ENCODE peak calls at places on chromosome X, in seven cellular contexts. One of them, this sample, is unnamed.

GRCh38 chrX:19581786-19582185 is 66.5 kb upstream of the MAP3K15 start:
- DNase-seq in thoracic aorta: no peak
- DNase-seq in uterus: no peak
- DNase-seq in brain microvascular endothelial cell: no peak
- DNase-seq in CD4-positive, alpha-beta T cell: no peak
- DNase-seq in transverse colon: no peak
- DNase-seq in ovary: no peak
- DNase-seq in this sample: no peak

GRCh38 chrX:15293471-15293870 is 22.0 kb downstream of the ASB11 start:
- DNase-seq in thoracic aorta: no peak
- DNase-seq in CD4-positive, alpha-beta T cell: no peak
- DNase-seq in transverse colon: no peak
- DNase-seq in brain microvascular endothelial cell: no peak
- DNase-seq in uterus: no peak
- DNase-seq in ovary: no peak
- DNase-seq in this sample: no peak

GRCh38 chrX:47625365-47625764 is 4.4 kb downstream of the CFP start:
- DNase-seq in CD4-positive, alpha-beta T cell: no peak
- DNase-seq in brain microvascular endothelial cell: no peak
- DNase-seq in ovary: no peak
- DNase-seq in transverse colon: no peak
- DNase-seq in thoracic aorta: no peak
- DNase-seq in uterus: no peak
- DNase-seq in this sample: no peak

GRCh38 chrX:17497193-17497592 is 122.2 kb downstream of the NHS start:
- DNase-seq in ovary: no peak
- DNase-seq in thoracic aorta: no peak
- DNase-seq in transverse colon: no peak
- DNase-seq in CD4-positive, alpha-beta T cell: no peak
- DNase-seq in brain microvascular endothelial cell: no peak
- DNase-seq in uterus: no peak
- DNase-seq in this sample: no peak

GRCh38 chrX:65643046-65643785 is 24.2 kb upstream of the MSN start:
- DNase-seq in ovary: no peak
- DNase-seq in brain microvascular endothelial cell: no peak
- DNase-seq in CD4-positive, alpha-beta T cell: no peak
- DNase-seq in thoracic aorta: no peak
- DNase-seq in uterus: no peak
- DNase-seq in transverse colon: no peak
- DNase-seq in this sample: no peak

GRCh38 chrX:74383611-74384010 is 37.7 kb upstream of the SLC16A2 start:
- DNase-seq in brain microvascular endothelial cell: peak; percentile 35
- DNase-seq in uterus: peak; percentile 21
- DNase-seq in ovary: peak; percentile 42
- DNase-seq in transverse colon: peak; percentile 11
- DNase-seq in CD4-positive, alpha-beta T cell: no peak
- DNase-seq in thoracic aorta: no peak
- DNase-seq in this sample: no peak

GRCh38 chrX:55161581-55161980 is 58.6 kb upstream of the PAGE5 start:
- DNase-seq in CD4-positive, alpha-beta T cell: no peak
- DNase-seq in transverse colon: no peak
- DNase-seq in thoracic aorta: no peak
- DNase-seq in brain microvascular endothelial cell: no peak
- DNase-seq in ovary: no peak
- DNase-seq in uterus: no peak
- DNase-seq in this sample: no peak

GRCh38 chrX:46917634-46918033 is 5.4 kb downstream of the JADE3 start:
- DNase-seq in uterus: no peak
- DNase-seq in thoracic aorta: no peak
- DNase-seq in brain microvascular endothelial cell: no peak
- DNase-seq in CD4-positive, alpha-beta T cell: no peak
- DNase-seq in transverse colon: no peak
- DNase-seq in ovary: no peak
- DNase-seq in this sample: no peak

GRCh38 chrX:154402622-154403127 is 4.5 kb downstream of the RPL10 start:
- DNase-seq in CD4-positive, alpha-beta T cell: no peak
- DNase-seq in uterus: no peak
- DNase-seq in ovary: no peak
- DNase-seq in transverse colon: no peak
- DNase-seq in brain microvascular endothelial cell: no peak
- DNase-seq in thoracic aorta: no peak
- DNase-seq in this sample: no peak

GRCh38 chrX:8430444-8430843 is 34.2 kb upstream of the VCX3B start:
- DNase-seq in CD4-positive, alpha-beta T cell: no peak
- DNase-seq in thoracic aorta: no peak
- DNase-seq in uterus: no peak
- DNase-seq in ovary: no peak
- DNase-seq in transverse colon: no peak
- DNase-seq in brain microvascular endothelial cell: no peak
- DNase-seq in this sample: no peak

GRCh38 chrX:13165747-13166146 is 121.3 kb upstream of the FAM9C start:
- DNase-seq in thoracic aorta: no peak
- DNase-seq in brain microvascular endothelial cell: no peak
- DNase-seq in uterus: no peak
- DNase-seq in transverse colon: no peak
- DNase-seq in ovary: no peak
- DNase-seq in CD4-positive, alpha-beta T cell: no peak
- DNase-seq in this sample: no peak

GRCh38 chrX:13254076-13254785 is 65.6 kb downstream of the ATXN3L start:
- DNase-seq in ovary: no peak
- DNase-seq in transverse colon: peak; percentile 41
- DNase-seq in uterus: peak; percentile 36
- DNase-seq in thoracic aorta: no peak
- DNase-seq in brain microvascular endothelial cell: peak; percentile 34
- DNase-seq in CD4-positive, alpha-beta T cell: no peak
- DNase-seq in this sample: no peak

GRCh38 chrX:107541244-107541643 is 87.1 kb upstream of the PRPS1 start:
- DNase-seq in brain microvascular endothelial cell: no peak
- DNase-seq in uterus: no peak
- DNase-seq in ovary: no peak
- DNase-seq in thoracic aorta: no peak
- DNase-seq in CD4-positive, alpha-beta T cell: no peak
- DNase-seq in transverse colon: no peak
- DNase-seq in this sample: no peak

GRCh38 chrX:107542500-107542899 is 85.8 kb upstream of the PRPS1 start:
- DNase-seq in brain microvascular endothelial cell: peak; percentile 11
- DNase-seq in transverse colon: no peak
- DNase-seq in ovary: no peak
- DNase-seq in uterus: no peak
- DNase-seq in CD4-positive, alpha-beta T cell: no peak
- DNase-seq in thoracic aorta: no peak
- DNase-seq in this sample: no peak

DNA sequence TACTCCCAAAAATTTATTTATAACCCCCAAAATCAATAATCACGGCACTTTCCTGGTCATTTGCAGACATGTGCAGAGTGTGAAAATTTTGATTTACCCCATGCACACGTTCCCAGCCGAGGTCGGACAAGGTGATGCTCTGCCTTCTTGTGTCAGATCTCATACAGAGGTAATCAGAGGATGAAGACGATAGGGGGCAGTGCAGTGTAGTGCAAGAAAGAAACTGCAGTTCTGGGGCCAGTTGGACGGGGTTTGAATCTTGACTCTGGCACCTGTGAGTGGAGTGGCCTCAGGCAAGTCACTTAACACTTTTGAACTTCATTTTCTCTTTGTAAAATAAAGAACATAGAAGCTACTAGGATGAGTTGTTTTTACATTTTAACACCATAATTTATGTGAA is 88.4 kb downstream of the FRMPD3 start:
- DNase-seq in CD4-positive, alpha-beta T cell: peak; percentile 9
- DNase-seq in thoracic aorta: no peak
- DNase-seq in ovary: no peak
- DNase-seq in brain microvascular endothelial cell: peak; percentile 32
- DNase-seq in transverse colon: no peak
- DNase-seq in uterus: no peak
- DNase-seq in this sample: no peak
- TF ChIP-seq CTCF in CD4-positive, alpha-beta T cell: no peak
- TF ChIP-seq CTCF in thoracic aorta: no peak
- TF ChIP-seq CTCF in ovary: no peak
- TF ChIP-seq CTCF in brain microvascular endothelial cell: peak; percentile 69
- TF ChIP-seq CTCF in transverse colon: peak; percentile 8
- TF ChIP-seq CTCF in uterus: no peak
- TF ChIP-seq CTCF in this sample: peak; percentile 78

DNA sequence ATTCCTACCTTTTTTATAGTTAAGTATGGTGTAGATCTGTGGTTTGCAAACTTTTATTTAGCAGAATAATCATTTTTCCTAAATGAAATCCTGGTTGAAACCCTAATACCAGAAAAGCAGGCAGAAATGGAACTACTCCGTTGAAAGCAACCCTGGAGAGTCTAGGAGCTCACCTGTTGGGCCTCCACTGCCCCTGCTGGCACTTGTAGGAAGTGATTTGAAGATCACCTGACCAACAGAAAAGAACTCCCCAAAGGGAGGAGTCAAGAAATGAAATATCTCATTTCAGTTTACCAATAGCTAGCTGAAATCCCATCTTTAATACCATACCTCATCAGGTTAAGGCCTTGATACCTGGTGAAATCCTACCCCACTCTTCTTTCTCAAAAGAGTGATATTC is 277.1 kb downstream of the KLHL13 start:
- DNase-seq in brain microvascular endothelial cell: no peak
- DNase-seq in ovary: no peak
- DNase-seq in thoracic aorta: no peak
- DNase-seq in CD4-positive, alpha-beta T cell: no peak
- DNase-seq in uterus: no peak
- DNase-seq in transverse colon: no peak
- DNase-seq in this sample: no peak
- TF ChIP-seq CTCF in brain microvascular endothelial cell: no peak
- TF ChIP-seq CTCF in ovary: no peak
- TF ChIP-seq CTCF in thoracic aorta: no peak
- TF ChIP-seq CTCF in CD4-positive, alpha-beta T cell: no peak
- TF ChIP-seq CTCF in uterus: no peak
- TF ChIP-seq CTCF in transverse colon: no peak
- TF ChIP-seq CTCF in this sample: no peak

DNA sequence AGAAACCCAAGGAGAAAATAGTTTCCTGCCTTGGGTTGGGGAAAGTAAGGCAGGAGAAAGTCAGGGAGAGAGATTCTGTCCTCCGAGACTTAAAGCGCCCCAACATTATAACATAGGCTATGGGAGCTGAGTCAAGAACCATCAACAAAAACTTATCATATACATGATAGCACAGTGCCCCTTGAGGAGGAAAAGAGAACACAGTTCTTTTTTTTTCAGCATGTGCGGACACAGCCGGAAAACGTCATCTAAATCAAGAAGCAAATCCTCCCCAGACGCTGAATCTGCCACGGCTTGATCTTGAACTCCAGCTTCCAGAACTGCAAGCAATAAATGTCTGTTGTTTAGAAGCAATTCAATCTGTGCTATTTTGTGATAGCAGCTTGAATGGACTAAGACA is 549.6 kb upstream of the PRKX start:
- DNase-seq in thoracic aorta: no peak
- DNase-seq in uterus: no peak
- DNase-seq in transverse colon: no peak
- DNase-seq in CD4-positive, alpha-beta T cell: no peak
- DNase-seq in brain microvascular endothelial cell: no peak
- DNase-seq in ovary: no peak
- DNase-seq in this sample: no peak
- TF ChIP-seq CTCF in thoracic aorta: no peak
- TF ChIP-seq CTCF in uterus: no peak
- TF ChIP-seq CTCF in transverse colon: no peak
- TF ChIP-seq CTCF in CD4-positive, alpha-beta T cell: no peak
- TF ChIP-seq CTCF in brain microvascular endothelial cell: no peak
- TF ChIP-seq CTCF in ovary: no peak
- TF ChIP-seq CTCF in this sample: peak; percentile 54

GRCh38 chrX:66766318-66766717 is 127.4 kb upstream of the EDA2R start:
- DNase-seq in CD4-positive, alpha-beta T cell: no peak
- DNase-seq in transverse colon: no peak
- DNase-seq in ovary: no peak
- DNase-seq in thoracic aorta: no peak
- DNase-seq in brain microvascular endothelial cell: no peak
- DNase-seq in uterus: no peak
- DNase-seq in this sample: no peak

GRCh38 chrX:66756717-66757116 is 117.8 kb upstream of the EDA2R start:
- DNase-seq in ovary: no peak
- DNase-seq in uterus: no peak
- DNase-seq in transverse colon: no peak
- DNase-seq in thoracic aorta: no peak
- DNase-seq in brain microvascular endothelial cell: no peak
- DNase-seq in CD4-positive, alpha-beta T cell: no peak
- DNase-seq in this sample: no peak

DNA sequence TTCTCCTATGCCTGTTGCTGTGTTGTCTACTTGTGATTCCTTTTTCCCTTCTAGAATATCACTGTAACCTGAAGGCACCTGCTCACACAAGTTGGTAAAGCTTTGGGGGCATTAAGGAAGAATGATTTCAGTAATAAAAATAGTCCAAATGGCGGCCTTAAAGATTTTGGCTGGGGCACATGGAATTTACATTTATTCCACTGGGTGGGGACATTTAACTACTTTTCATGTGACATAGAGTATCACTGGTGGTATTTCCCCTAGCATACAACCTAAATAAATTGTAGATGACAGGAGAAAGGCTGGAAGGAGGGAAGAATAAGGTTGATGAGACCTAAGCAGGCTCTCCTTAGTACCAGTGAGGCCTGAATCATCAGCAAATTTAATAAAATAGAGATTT is 121.8 kb upstream of the EDA2R start:
- DNase-seq in thoracic aorta: no peak
- DNase-seq in uterus: no peak
- DNase-seq in ovary: no peak
- DNase-seq in transverse colon: no peak
- DNase-seq in brain microvascular endothelial cell: no peak
- DNase-seq in CD4-positive, alpha-beta T cell: no peak
- DNase-seq in this sample: no peak
- TF ChIP-seq CTCF in thoracic aorta: peak; percentile 19
- TF ChIP-seq CTCF in uterus: no peak
- TF ChIP-seq CTCF in ovary: no peak
- TF ChIP-seq CTCF in transverse colon: no peak
- TF ChIP-seq CTCF in brain microvascular endothelial cell: no peak
- TF ChIP-seq CTCF in CD4-positive, alpha-beta T cell: no peak
- TF ChIP-seq CTCF in this sample: peak; percentile 43

DNA sequence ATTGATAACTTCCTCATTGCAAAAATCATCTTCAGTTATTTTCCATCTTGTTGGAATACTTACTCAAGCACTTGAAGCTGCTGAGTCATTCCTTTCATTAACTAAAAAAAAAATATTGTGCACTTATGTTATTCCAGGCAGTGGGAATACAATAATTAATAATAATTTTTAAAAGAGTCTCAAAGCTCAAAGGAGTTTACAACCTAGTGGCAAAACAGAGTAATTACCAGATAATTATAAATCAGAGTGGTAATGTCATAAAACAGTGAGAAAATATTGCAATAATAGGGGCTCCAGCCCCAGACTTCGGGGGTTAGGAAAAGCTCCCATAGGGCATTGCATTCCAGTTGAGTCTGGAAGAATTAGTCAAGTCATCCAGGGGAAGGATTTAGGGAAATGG is 79.6 kb downstream of the DDX53 start:
- DNase-seq in brain microvascular endothelial cell: no peak
- DNase-seq in transverse colon: no peak
- DNase-seq in ovary: no peak
- DNase-seq in uterus: no peak
- DNase-seq in CD4-positive, alpha-beta T cell: no peak
- DNase-seq in thoracic aorta: no peak
- DNase-seq in this sample: no peak
- TF ChIP-seq CTCF in brain microvascular endothelial cell: no peak
- TF ChIP-seq CTCF in transverse colon: no peak
- TF ChIP-seq CTCF in ovary: no peak
- TF ChIP-seq CTCF in uterus: no peak
- TF ChIP-seq CTCF in CD4-positive, alpha-beta T cell: no peak
- TF ChIP-seq CTCF in thoracic aorta: no peak
- TF ChIP-seq CTCF in this sample: peak; percentile 47

GRCh38 chrX:125742811-125743210 is 423.1 kb downstream of the TEX13C start:
- DNase-seq in transverse colon: no peak
- DNase-seq in thoracic aorta: no peak
- DNase-seq in brain microvascular endothelial cell: no peak
- DNase-seq in CD4-positive, alpha-beta T cell: no peak
- DNase-seq in uterus: no peak
- DNase-seq in ovary: no peak
- DNase-seq in this sample: no peak

GRCh38 chrX:125744914-125745313 is 421.2 kb downstream of the DCAF12L2 start:
- DNase-seq in CD4-positive, alpha-beta T cell: no peak
- DNase-seq in thoracic aorta: no peak
- DNase-seq in uterus: no peak
- DNase-seq in ovary: no peak
- DNase-seq in brain microvascular endothelial cell: no peak
- DNase-seq in transverse colon: no peak
- DNase-seq in this sample: no peak
- TF ChIP-seq CTCF in CD4-positive, alpha-beta T cell: no peak
- TF ChIP-seq CTCF in thoracic aorta: no peak
- TF ChIP-seq CTCF in uterus: no peak
- TF ChIP-seq CTCF in ovary: no peak
- TF ChIP-seq CTCF in brain microvascular endothelial cell: no peak
- TF ChIP-seq CTCF in transverse colon: no peak
- TF ChIP-seq CTCF in this sample: no peak

This sample was measured in chondrocyte.